ENCODE peak calls at places on chromosomes 16 and 17, in four cellular contexts. One of them, this sample, is unnamed.
A peak's percentile ranks its signal among the peaks of the same experiment; 100 is the strongest.

GRCh38 chr17:37614391-37614790 is 5.2 kb upstream of the SYNRG start:
- DNase-seq in mucosa of descending colon: no peak
- DNase-seq in CD8-positive, alpha-beta T cell: no peak
- DNase-seq in Peyer's patch: no peak
- DNase-seq in this sample: no peak

GRCh38 chr17:82566129-82566995 is 46.8 kb downstream of the FOXK2 start:
- DNase-seq in Peyer's patch: no peak
- DNase-seq in mucosa of descending colon: peak; percentile 61
- DNase-seq in CD8-positive, alpha-beta T cell: no peak
- DNase-seq in this sample: no peak

GRCh38 chr16:10940501-10941079 is 1.7 kb downstream of the DEXI start:
- DNase-seq in mucosa of descending colon: no peak
- DNase-seq in CD8-positive, alpha-beta T cell: no peak
- DNase-seq in Peyer's patch: no peak
- DNase-seq in this sample: no peak

GRCh38 chr16:50270510-50271147 is 4.3 kb downstream of the ADCY7 start:
- DNase-seq in Peyer's patch: no peak
- DNase-seq in mucosa of descending colon: no peak
- DNase-seq in CD8-positive, alpha-beta T cell: no peak
- DNase-seq in this sample: peak; percentile 29

GRCh38 chr17:28047806-28048205 is 5.3 kb downstream of the NLK start:
- DNase-seq in mucosa of descending colon: no peak
- DNase-seq in Peyer's patch: no peak
- DNase-seq in CD8-positive, alpha-beta T cell: no peak
- DNase-seq in this sample: no peak

GRCh38 chr16:19884021-19884485 is 595 bp downstream of the GPRC5B start:
- DNase-seq in CD8-positive, alpha-beta T cell: no peak
- DNase-seq in Peyer's patch: no peak
- DNase-seq in mucosa of descending colon: no peak
- DNase-seq in this sample: peak; percentile 31

GRCh38 chr17:58278661-58279015 is 2.1 kb downstream of the MPO start:
- DNase-seq in mucosa of descending colon: no peak
- DNase-seq in CD8-positive, alpha-beta T cell: no peak
- DNase-seq in Peyer's patch: no peak
- DNase-seq in this sample: peak; percentile 58

GRCh38 chr16:3182608-3183444 is 5.2 kb upstream of the OR1F1 start:
- DNase-seq in mucosa of descending colon: no peak
- DNase-seq in CD8-positive, alpha-beta T cell: no peak
- DNase-seq in Peyer's patch: peak; percentile 38
- DNase-seq in this sample: peak; percentile 55

GRCh38 chr17:60079401-60079861 is 710 bp upstream of the HEATR6 start:
- DNase-seq in CD8-positive, alpha-beta T cell: no peak
- DNase-seq in Peyer's patch: no peak
- DNase-seq in mucosa of descending colon: no peak
- DNase-seq in this sample: no peak

GRCh38 chr16:3884398-3884797 is 3.9 kb upstream of the CREBBP start:
- DNase-seq in CD8-positive, alpha-beta T cell: no peak
- DNase-seq in mucosa of descending colon: no peak
- DNase-seq in Peyer's patch: no peak
- DNase-seq in this sample: no peak

GRCh38 chr17:60328679-60329078 is 63.3 kb downstream of the USP32 start:
- DNase-seq in mucosa of descending colon: no peak
- DNase-seq in Peyer's patch: no peak
- DNase-seq in CD8-positive, alpha-beta T cell: no peak
- DNase-seq in this sample: no peak

GRCh38 chr16:73152731-73153130 is 104.8 kb upstream of the ZFHX3 start:
- DNase-seq in Peyer's patch: no peak
- DNase-seq in CD8-positive, alpha-beta T cell: no peak
- DNase-seq in mucosa of descending colon: no peak
- DNase-seq in this sample: no peak

GRCh38 chr16:88912556-88912955 is 46.1 kb upstream of the PABPN1L start:
- DNase-seq in Peyer's patch: no peak
- DNase-seq in CD8-positive, alpha-beta T cell: no peak
- DNase-seq in mucosa of descending colon: no peak
- DNase-seq in this sample: no peak

GRCh38 chr17:44655983-44656700 is at the start of gene MEIOC:
- DNase-seq in Peyer's patch: no peak
- DNase-seq in CD8-positive, alpha-beta T cell: peak; percentile 3
- DNase-seq in mucosa of descending colon: no peak
- DNase-seq in this sample: no peak

GRCh38 chr17:64611374-64611773 is 50.7 kb downstream of the SMURF2 start:
- DNase-seq in Peyer's patch: no peak
- DNase-seq in mucosa of descending colon: no peak
- DNase-seq in CD8-positive, alpha-beta T cell: no peak
- DNase-seq in this sample: no peak

GRCh38 chr17:29050176-29050575 is 7.2 kb downstream of the PIPOX start:
- DNase-seq in CD8-positive, alpha-beta T cell: no peak
- DNase-seq in Peyer's patch: no peak
- DNase-seq in mucosa of descending colon: no peak
- DNase-seq in this sample: no peak

GRCh38 chr16:6728381-6728780 is 604.3 kb upstream of the RBFOX1 start:
- DNase-seq in Peyer's patch: no peak
- DNase-seq in mucosa of descending colon: no peak
- DNase-seq in CD8-positive, alpha-beta T cell: no peak
- DNase-seq in this sample: no peak

GRCh38 chr16:14373901-14374300 is 256.2 kb downstream of the PARN start:
- DNase-seq in CD8-positive, alpha-beta T cell: no peak
- DNase-seq in Peyer's patch: no peak
- DNase-seq in mucosa of descending colon: no peak
- DNase-seq in this sample: no peak

GRCh38 chr16:73196670-73197069 is 148.7 kb upstream of the ZFHX3 start:
- DNase-seq in mucosa of descending colon: peak; percentile 87
- DNase-seq in CD8-positive, alpha-beta T cell: peak; percentile 3
- DNase-seq in Peyer's patch: peak; percentile 20
- DNase-seq in this sample: no peak

GRCh38 chr16:28491080-28491969 is 549 bp downstream of the CLN3 start:
- DNase-seq in mucosa of descending colon: peak; percentile 57
- DNase-seq in Peyer's patch: peak; percentile 39
- DNase-seq in CD8-positive, alpha-beta T cell: no peak
- DNase-seq in this sample: peak; percentile 83

GRCh38 chr16:56475226-56475625 is 23.9 kb downstream of the OGFOD1 start:
- DNase-seq in CD8-positive, alpha-beta T cell: no peak
- DNase-seq in mucosa of descending colon: no peak
- DNase-seq in Peyer's patch: no peak
- DNase-seq in this sample: no peak

GRCh38 chr17:74297941-74298340 is 23.9 kb downstream of the DNAI2 start:
- DNase-seq in mucosa of descending colon: no peak
- DNase-seq in CD8-positive, alpha-beta T cell: no peak
- DNase-seq in Peyer's patch: no peak
- DNase-seq in this sample: no peak

GRCh38 chr17:4900231-4901107 is 1.1 kb downstream of the C17orf107 start:
- DNase-seq in Peyer's patch: peak; percentile 61
- DNase-seq in mucosa of descending colon: peak; percentile 21
- DNase-seq in CD8-positive, alpha-beta T cell: peak; percentile 34
- DNase-seq in this sample: peak; percentile 81

GRCh38 chr17:44900894-44901293 is 1.6 kb upstream of the EFTUD2 start:
- DNase-seq in CD8-positive, alpha-beta T cell: no peak
- DNase-seq in mucosa of descending colon: no peak
- DNase-seq in Peyer's patch: no peak
- DNase-seq in this sample: no peak

GRCh38 chr17:56284501-56284900 is 131.2 kb downstream of the ANKFN1 start:
- DNase-seq in Peyer's patch: no peak
- DNase-seq in CD8-positive, alpha-beta T cell: no peak
- DNase-seq in mucosa of descending colon: no peak
- DNase-seq in this sample: no peak

GRCh38 chr16:66467611-66468010 is 40.5 kb downstream of the BEAN1 start:
- DNase-seq in mucosa of descending colon: no peak
- DNase-seq in Peyer's patch: no peak
- DNase-seq in CD8-positive, alpha-beta T cell: no peak
- DNase-seq in this sample: no peak

GRCh38 chr16:914453-914852 is 56.3 kb downstream of the LMF1 start:
- DNase-seq in CD8-positive, alpha-beta T cell: no peak
- DNase-seq in mucosa of descending colon: no peak
- DNase-seq in Peyer's patch: no peak
- DNase-seq in this sample: no peak

GRCh38 chr16:85398050-85398451 is 215.1 kb upstream of the GSE1 start:
- DNase-seq in mucosa of descending colon: no peak
- DNase-seq in CD8-positive, alpha-beta T cell: no peak
- DNase-seq in Peyer's patch: no peak
- DNase-seq in this sample: no peak

GRCh38 chr16:67668495-67669157 is 2.0 kb downstream of the C16orf86 start:
- DNase-seq in mucosa of descending colon: no peak
- DNase-seq in CD8-positive, alpha-beta T cell: no peak
- DNase-seq in Peyer's patch: peak; percentile 49
- DNase-seq in this sample: no peak

GRCh38 chr17:34499576-34499975 is 79.8 kb upstream of the TMEM132E start:
- DNase-seq in Peyer's patch: no peak
- DNase-seq in mucosa of descending colon: peak; percentile 38
- DNase-seq in CD8-positive, alpha-beta T cell: no peak
- DNase-seq in this sample: no peak

GRCh38 chr17:4535667-4536258 is 19.4 kb downstream of the MYBBP1A start:
- DNase-seq in mucosa of descending colon: no peak
- DNase-seq in CD8-positive, alpha-beta T cell: no peak
- DNase-seq in Peyer's patch: no peak
- DNase-seq in this sample: no peak

GRCh38 chr17:80460286-80460881 is 16.0 kb downstream of the NPTX1 start:
- DNase-seq in mucosa of descending colon: no peak
- DNase-seq in CD8-positive, alpha-beta T cell: no peak
- DNase-seq in Peyer's patch: no peak
- DNase-seq in this sample: no peak

GRCh38 chr17:61400786-61401279 is 1.2 kb downstream of the TBX2 start:
- DNase-seq in CD8-positive, alpha-beta T cell: no peak
- DNase-seq in Peyer's patch: no peak
- DNase-seq in mucosa of descending colon: no peak
- DNase-seq in this sample: peak; percentile 78

GRCh38 chr16:3602320-3602653 is 9.1 kb downstream of the SLX4 start:
- DNase-seq in CD8-positive, alpha-beta T cell: no peak
- DNase-seq in Peyer's patch: no peak
- DNase-seq in mucosa of descending colon: no peak
- DNase-seq in this sample: no peak

GRCh38 chr16:23182675-23183485 is at the start of gene SCNN1G:
- DNase-seq in Peyer's patch: no peak
- DNase-seq in CD8-positive, alpha-beta T cell: no peak
- DNase-seq in mucosa of descending colon: peak; percentile 17
- DNase-seq in this sample: peak; percentile 24

GRCh38 chr17:19508327-19508867 is 25.3 kb upstream of the SLC47A1 start:
- DNase-seq in mucosa of descending colon: peak; percentile 37
- DNase-seq in CD8-positive, alpha-beta T cell: peak; percentile 34
- DNase-seq in Peyer's patch: peak; percentile 55
- DNase-seq in this sample: peak; percentile 48

DNA sequence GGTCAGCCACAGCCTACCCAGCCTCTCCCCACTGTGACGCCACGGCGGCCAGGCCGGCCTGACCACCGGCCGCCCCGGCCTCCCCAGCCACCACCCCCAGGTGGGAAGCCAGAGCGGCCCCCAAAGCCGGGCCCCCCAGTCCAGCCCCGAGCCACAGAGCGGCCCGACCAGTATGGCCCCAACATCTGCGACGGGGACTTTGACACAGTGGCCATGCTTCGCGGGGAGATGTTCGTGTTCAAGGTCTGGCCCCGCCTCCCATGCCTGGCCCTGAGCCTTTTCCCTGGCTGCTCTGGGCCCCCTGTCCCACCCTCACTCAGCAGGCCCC is 16.0 kb downstream of the MMP15 start:
- DNase-seq in mucosa of descending colon: no peak
- DNase-seq in Peyer's patch: no peak
- DNase-seq in CD8-positive, alpha-beta T cell: no peak
- DNase-seq in this sample: no peak
- H3K36me3 ChIP-seq in mucosa of descending colon: peaks cover 6% of the 10 kb centered on the region
- H3K36me3 ChIP-seq in Peyer's patch: peaks cover 73% of the 10 kb centered on the region
- H3K36me3 ChIP-seq in CD8-positive, alpha-beta T cell: no peaks in the 10 kb centered on the region
- H3K36me3 ChIP-seq in this sample: no peaks in the 10 kb centered on the region

GRCh38 chr16:81366316-81366932 is 51.7 kb downstream of the GAN start:
- DNase-seq in CD8-positive, alpha-beta T cell: no peak
- DNase-seq in mucosa of descending colon: peak; percentile 50
- DNase-seq in Peyer's patch: no peak
- DNase-seq in this sample: no peak
- H3K36me3 ChIP-seq in CD8-positive, alpha-beta T cell: peaks cover 11% of the 10 kb centered on the region
- H3K36me3 ChIP-seq in mucosa of descending colon: no peaks in the 10 kb centered on the region
- H3K36me3 ChIP-seq in Peyer's patch: peaks cover 65% of the 10 kb centered on the region
- H3K36me3 ChIP-seq in this sample: peaks cover 15% of the 10 kb centered on the region

GRCh38 chr16:81809567-81809966 is 30.5 kb downstream of the PLCG2 start:
- DNase-seq in mucosa of descending colon: no peak
- DNase-seq in CD8-positive, alpha-beta T cell: no peak
- DNase-seq in Peyer's patch: no peak
- DNase-seq in this sample: no peak
- H3K36me3 ChIP-seq in mucosa of descending colon: no peaks in the 10 kb centered on the region
- H3K36me3 ChIP-seq in CD8-positive, alpha-beta T cell: no peaks in the 10 kb centered on the region
- H3K36me3 ChIP-seq in Peyer's patch: no peaks in the 10 kb centered on the region
- H3K36me3 ChIP-seq in this sample: no peaks in the 10 kb centered on the region

GRCh38 chr16:15491430-15491829 is 57.0 kb downstream of the BMERB1 start:
- DNase-seq in Peyer's patch: no peak
- DNase-seq in mucosa of descending colon: no peak
- DNase-seq in CD8-positive, alpha-beta T cell: no peak
- DNase-seq in this sample: no peak

GRCh38 chr16:15495898-15496297 is 61.5 kb downstream of the BMERB1 start:
- DNase-seq in Peyer's patch: no peak
- DNase-seq in CD8-positive, alpha-beta T cell: no peak
- DNase-seq in mucosa of descending colon: no peak
- DNase-seq in this sample: no peak

GRCh38 chr16:15492091-15492740 is 57.8 kb downstream of the BMERB1 start:
- DNase-seq in Peyer's patch: no peak
- DNase-seq in CD8-positive, alpha-beta T cell: no peak
- DNase-seq in mucosa of descending colon: no peak
- DNase-seq in this sample: no peak

GRCh38 chr16:15493416-15494181 is 59.2 kb downstream of the BMERB1 start:
- DNase-seq in Peyer's patch: no peak
- DNase-seq in CD8-positive, alpha-beta T cell: no peak
- DNase-seq in mucosa of descending colon: no peak
- DNase-seq in this sample: no peak

DNA sequence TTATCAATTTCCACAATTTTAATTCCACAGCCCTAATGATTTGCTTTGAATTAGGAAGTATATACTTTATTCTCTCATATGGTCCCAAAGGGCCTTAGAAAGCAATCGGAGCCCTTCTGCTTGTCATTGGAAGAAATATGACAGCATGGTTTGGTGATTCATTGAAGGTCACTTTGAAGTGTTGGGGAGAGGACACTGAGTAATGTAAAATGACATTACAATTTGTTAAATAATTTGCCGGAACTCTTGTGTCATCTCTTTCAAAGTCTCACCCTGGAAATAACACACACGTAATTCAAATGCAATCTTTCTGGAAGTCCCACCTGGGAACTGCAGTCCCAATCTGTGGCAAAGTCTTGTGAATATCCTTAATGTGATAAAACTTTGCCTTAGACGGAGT is 59.8 kb downstream of the BMERB1 start:
- DNase-seq in mucosa of descending colon: no peak
- DNase-seq in CD8-positive, alpha-beta T cell: no peak
- DNase-seq in Peyer's patch: no peak
- DNase-seq in this sample: no peak
- H3K36me3 ChIP-seq in mucosa of descending colon: no peaks in the 10 kb centered on the region
- H3K36me3 ChIP-seq in CD8-positive, alpha-beta T cell: no peaks in the 10 kb centered on the region
- H3K36me3 ChIP-seq in Peyer's patch: no peaks in the 10 kb centered on the region
- H3K36me3 ChIP-seq in this sample: no peaks in the 10 kb centered on the region

This sample was measured in pancreas.